ENCODE peak calls at places on chromosomes 13 and 19, in ten cellular contexts. D, W, T, L, J, R, M, F, Y and K are unnamed samples.

GRCh38 chr19:12880551-12881171 is 588 bp downstream of the DNASE2 start:
- DNase-seq in L (peak; percentile 50), R (peak; percentile 43), W (no peak), D (peak; percentile 64), J (no peak), T (peak; percentile 84), F (no peak), Y (peak; percentile 61), M (peak; percentile 53), K (no peak)

GRCh38 chr13:31891472-31891871 is 140.1 kb upstream of the FRY start:
- DNase-seq in M (no peak), Y (peak; percentile 63), F (no peak), D (no peak), R (no peak), T (no peak), W (no peak), J (no peak), L (no peak), K (no peak)

GRCh38 chr13:96629331-96629730 is 364.9 kb downstream of the OXGR1 start:
- DNase-seq in M (no peak), J (no peak), L (no peak), W (no peak), F (no peak), Y (no peak), D (no peak), T (no peak), R (no peak), K (no peak)

GRCh38 chr19:37931941-37932655 is 25.1 kb downstream of the SIPA1L3 start:
- DNase-seq in M (peak; percentile 81), D (peak; percentile 89), R (no peak), J (peak; percentile 86), F (no peak), W (no peak), Y (peak; percentile 61), T (peak; percentile 91), L (peak; percentile 85), K (no peak)

GRCh38 chr19:18309525-18310064 is 13.3 kb downstream of the LSM4 start:
- DNase-seq in Y (no peak), F (no peak), W (no peak), J (no peak), L (no peak), T (peak; percentile 85), D (no peak), M (no peak), R (no peak), K (no peak)

GRCh38 chr13:85132986-85133385 is 666.2 kb downstream of the SLITRK6 start:
- DNase-seq in Y (no peak), R (no peak), J (no peak), F (no peak), D (no peak), M (no peak), L (no peak), T (no peak), W (no peak), K (no peak)

GRCh38 chr13:103067751-103068563 is 1.7 kb upstream of the SLC10A2 start:
- DNase-seq in D (peak; percentile 89), Y (peak; percentile 34), T (peak; percentile 10), R (no peak), W (no peak), M (peak; percentile 87), J (no peak), L (no peak), F (no peak), K (no peak)

GRCh38 chr13:35996360-35996759 is 134.8 kb downstream of the DCLK1 start:
- DNase-seq in F (no peak), L (no peak), M (no peak), T (no peak), D (no peak), J (no peak), W (no peak), R (no peak), Y (no peak), K (no peak)

GRCh38 chr19:21581646-21582045 is 76.2 kb downstream of the ZNF429 start:
- DNase-seq in R (no peak), M (no peak), W (no peak), J (no peak), F (no peak), L (peak; percentile 50), Y (no peak), T (no peak), D (no peak), K (no peak)

GRCh38 chr19:21584532-21584931 is 79.1 kb downstream of the ZNF429 start:
- DNase-seq in L (no peak), F (no peak), Y (no peak), D (no peak), W (no peak), T (no peak), R (no peak), M (no peak), J (no peak), K (no peak)

GRCh38 chr19:21585491-21585890 is 80.1 kb downstream of the ZNF429 start:
- DNase-seq in M (no peak), L (peak; percentile 52), F (no peak), R (no peak), J (no peak), Y (no peak), W (no peak), T (no peak), D (no peak), K (no peak)

GRCh38 chr19:21580818-21581217 is 75.4 kb downstream of the ZNF429 start:
- DNase-seq in R (no peak), L (no peak), W (no peak), F (no peak), Y (no peak), D (no peak), M (no peak), T (no peak), J (no peak), K (no peak)

GRCh38 chr19:21580101-21580500 is 74.7 kb downstream of the ZNF429 start:
- DNase-seq in F (no peak), D (peak; percentile 2), W (no peak), R (no peak), T (no peak), M (no peak), J (no peak), Y (no peak), L (no peak), K (no peak)
- H3K9me3 ChIP-seq in F (no peaks in the 10 kb centered on the region), D (no peaks in the 10 kb centered on the region), W (no peaks in the 10 kb centered on the region), R (no peaks in the 10 kb centered on the region), T (peaks cover 14% of the 10 kb centered on the region), M (peaks cover 47% of the 10 kb centered on the region), J (peaks cover 39% of the 10 kb centered on the region), Y (no peaks in the 10 kb centered on the region), L (no peaks in the 10 kb centered on the region), K (no peaks in the 10 kb centered on the region)

GRCh38 chr19:35642312-35642711 is 767 bp downstream of the ETV2 start:
- DNase-seq in R (no peak), L (no peak), W (no peak), Y (no peak), T (no peak), M (peak; percentile 39), D (no peak), J (no peak), F (no peak), K (no peak)

GRCh38 chr19:35643255-35644205 is 2.0 kb downstream of the ETV2 start:
- DNase-seq in R (peak; percentile 90), F (peak; percentile 76), W (peak; percentile 42), T (peak; percentile 96), D (peak; percentile 94), M (peak; percentile 94), Y (peak; percentile 92), L (peak; percentile 89), J (peak; percentile 88), K (peak; percentile 63)

GRCh38 chr19:35642798-35643254 is 1.3 kb downstream of the ETV2 start:
- DNase-seq in Y (no peak), D (peak; percentile 54), L (peak; percentile 46), F (no peak), T (no peak), W (no peak), J (no peak), M (no peak), R (no peak), K (no peak)

GRCh38 chr19:35639863-35640262 is 1.7 kb upstream of the ETV2 start:
- DNase-seq in F (no peak), R (no peak), M (no peak), Y (no peak), T (no peak), D (no peak), L (no peak), W (no peak), J (no peak), K (no peak)

GRCh38 chr19:35641515-35642151 is at the start of gene ETV2:
- DNase-seq in W (no peak), L (no peak), T (peak; percentile 70), Y (peak; percentile 24), J (peak; percentile 35), M (peak; percentile 89), F (peak; percentile 58), R (peak; percentile 52), D (peak; percentile 73), K (peak; percentile 16)
- H3K9me3 ChIP-seq in W (no peaks in the 10 kb centered on the region), L (no peaks in the 10 kb centered on the region), T (no peaks in the 10 kb centered on the region), Y (no peaks in the 10 kb centered on the region), J (no peaks in the 10 kb centered on the region), M (no peaks in the 10 kb centered on the region), F (no peaks in the 10 kb centered on the region), R (no peaks in the 10 kb centered on the region), D (no peaks in the 10 kb centered on the region), K (no peaks in the 10 kb centered on the region)

DNA sequence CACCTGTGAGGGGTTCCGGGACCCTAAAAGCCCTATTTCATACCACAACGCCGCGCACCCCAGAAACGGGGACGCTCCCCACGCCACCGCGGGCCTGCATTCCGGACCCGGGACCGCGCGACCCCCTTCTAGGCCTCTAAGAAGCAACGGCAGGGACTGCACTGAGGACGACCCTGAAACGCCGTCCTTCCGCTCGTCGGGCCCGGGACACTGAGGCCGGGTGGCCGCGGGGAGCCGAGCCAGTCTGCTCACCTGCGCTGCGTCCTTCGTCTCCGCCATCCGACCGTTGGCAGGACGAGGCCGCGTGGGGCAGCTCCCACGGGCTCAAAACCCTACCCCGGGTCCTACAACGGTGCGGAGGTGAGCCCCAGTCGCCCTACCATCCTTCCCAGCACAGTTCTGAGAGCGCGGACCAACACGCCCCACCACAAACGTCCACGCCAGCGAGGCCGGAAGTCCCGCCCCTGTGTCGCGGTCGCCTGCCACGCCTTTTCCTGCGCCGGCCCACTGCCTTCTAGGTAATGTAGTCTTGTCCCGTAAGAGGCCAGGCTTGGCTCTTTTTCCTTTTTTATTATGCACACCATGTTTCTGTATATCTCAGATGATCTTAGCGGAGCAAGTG is at the start of gene ZNF550:
- DNase-seq in L (peak; percentile 90), J (peak; percentile 86), W (peak; percentile 48), M (peak; percentile 84), Y (peak; percentile 92), R (peak; percentile 91), F (peak; percentile 78), D (peak; percentile 95), T (peak; percentile 97), K (peak; percentile 77)
- H3K9me3 ChIP-seq in L (peaks cover 19% of the 10 kb centered on the region), J (peaks cover 46% of the 10 kb centered on the region), W (peaks cover 45% of the 10 kb centered on the region), M (peaks cover 15% of the 10 kb centered on the region), Y (no peaks in the 10 kb centered on the region), R (peaks cover 6% of the 10 kb centered on the region), F (no peaks in the 10 kb centered on the region), D (no peaks in the 10 kb centered on the region), T (peaks cover 33% of the 10 kb centered on the region), K (peaks cover 12% of the 10 kb centered on the region)

GRCh38 chr19:42283248-42284065 is 14.4 kb downstream of the CIC start:
- DNase-seq in J (peak; percentile 92), R (peak; percentile 98), F (peak; percentile 95), D (peak; percentile 98), M (peak; percentile 93), Y (peak; percentile 97), L (peak; percentile 96), W (peak; percentile 87), T (peak; percentile 99), K (peak; percentile 97)

GRCh38 chr19:42284066-42284501 is 15.0 kb downstream of the CIC start:
- DNase-seq in Y (peak; percentile 85), D (peak; percentile 91), W (no peak), L (peak; percentile 84), R (peak; percentile 88), F (peak; percentile 85), M (no peak), T (peak; percentile 97), J (peak; percentile 76), K (peak; percentile 91)

GRCh38 chr19:42285546-42285945 is 16.4 kb upstream of the PRR19 start:
- DNase-seq in R (peak; percentile 46), Y (no peak), W (no peak), M (peak; percentile 24), T (no peak), J (no peak), L (peak; percentile 21), D (no peak), F (no peak), K (no peak)

GRCh38 chr19:42285988-42286348 is 16.0 kb upstream of the PRR19 start:
- DNase-seq in D (no peak), J (no peak), T (no peak), L (no peak), M (no peak), F (no peak), Y (no peak), R (no peak), W (no peak), K (no peak)

DNA sequence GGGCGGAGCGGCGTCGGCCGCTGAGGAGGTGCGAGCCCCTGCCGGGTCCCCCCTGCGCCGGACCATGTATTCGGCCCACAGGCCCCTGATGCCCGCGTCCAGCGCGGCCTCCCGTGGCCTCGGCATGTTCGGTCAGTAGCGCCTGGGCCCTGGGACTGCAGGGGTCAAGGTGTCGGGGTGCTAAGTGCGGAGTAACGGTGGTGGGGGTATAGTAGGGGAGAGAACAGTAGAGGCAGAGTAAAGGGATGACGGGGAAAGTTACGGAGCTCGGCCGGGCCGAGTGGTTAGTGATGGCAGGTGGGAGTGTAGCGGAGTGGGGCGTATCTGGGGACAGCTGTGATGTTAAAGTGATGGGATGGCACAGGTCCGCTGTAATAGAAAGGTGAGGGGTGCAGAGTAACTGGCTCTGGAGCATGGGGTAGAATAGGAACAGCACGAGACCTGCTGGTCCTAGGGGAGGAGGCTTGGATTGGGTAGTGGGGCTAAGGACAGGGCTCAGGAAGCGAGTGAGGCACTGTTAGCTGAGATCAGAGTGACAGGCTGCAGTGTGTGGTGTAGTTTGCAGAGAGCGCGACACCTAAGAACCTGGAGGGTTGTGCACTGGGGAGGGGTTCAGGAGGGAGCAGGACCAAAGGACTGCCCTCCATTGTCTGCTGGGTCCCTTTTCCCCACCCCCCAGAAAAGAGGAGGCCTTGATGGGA is 15.7 kb downstream of the CIC start:
- DNase-seq in D (no peak), J (peak; percentile 28), R (peak; percentile 17), Y (peak; percentile 38), W (no peak), M (peak; percentile 35), L (peak; percentile 40), T (peak; percentile 90), F (no peak), K (no peak)
- H3K9me3 ChIP-seq in D (no peaks in the 10 kb centered on the region), J (no peaks in the 10 kb centered on the region), R (no peaks in the 10 kb centered on the region), Y (no peaks in the 10 kb centered on the region), W (no peaks in the 10 kb centered on the region), M (no peaks in the 10 kb centered on the region), L (no peaks in the 10 kb centered on the region), T (no peaks in the 10 kb centered on the region), F (no peaks in the 10 kb centered on the region), K (no peaks in the 10 kb centered on the region)